ENCODE peak calls at places on chromosome 9, in nine cellular contexts. M, O, I, S, Q, K, C, J and A are unnamed samples.

GRCh38 chr9:10366171-10366779 is 246.5 kb downstream of the PTPRD start:
- DNase-seq in Q (no peak), C (peak), K (peak), M (peak), O (peak), J (peak), S (peak), I (peak), A (peak)

GRCh38 chr9:108119530-108120113 is 630.1 kb upstream of the KLF4 start:
- DNase-seq in Q (no peak), M (no peak), J (no peak), K (no peak), O (no peak), I (no peak), C (no peak), S (no peak), A (no peak)

GRCh38 chr9:90770927-90771326 is 30.7 kb upstream of the SYK start:
- DNase-seq in M (no peak), I (no peak), O (no peak), K (no peak), S (no peak), J (no peak), Q (no peak), C (no peak), A (no peak)

GRCh38 chr9:35070823-35071813 is 1.3 kb downstream of the VCP start:
- DNase-seq in C (no peak), M (no peak), S (no peak), K (no peak), I (no peak), Q (no peak), J (no peak), O (no peak), A (no peak)

GRCh38 chr9:96217756-96218693 is 84.0 kb downstream of the HSD17B3 start:
- DNase-seq in M (peak), Q (peak), C (peak), I (peak), K (peak), S (no peak), O (peak), J (no peak), A (peak)

GRCh38 chr9:86434039-86434726 is 80.0 kb upstream of the TUT7 start:
- DNase-seq in C (peak), S (peak), M (peak), O (no peak), Q (no peak), I (no peak), K (peak), J (no peak), A (peak)

GRCh38 chr9:97755618-97756267 is 58.6 kb upstream of the XPA start:
- DNase-seq in C (no peak), M (no peak), I (no peak), Q (no peak), S (no peak), K (no peak), O (no peak), J (no peak), A (no peak)

GRCh38 chr9:3434594-3434993 is 91.2 kb downstream of the RFX3 start:
- DNase-seq in S (no peak), K (no peak), J (no peak), M (peak), O (no peak), Q (no peak), I (peak), C (no peak), A (no peak)

GRCh38 chr9:98085955-98086354 is 29.4 kb downstream of the NANS start:
- DNase-seq in O (no peak), I (no peak), C (no peak), J (no peak), S (no peak), Q (peak), K (peak), M (peak), A (no peak)

GRCh38 chr9:35162605-35163315 is 951 bp downstream of the UNC13B start:
- DNase-seq in M (no peak), S (no peak), K (peak), O (no peak), I (no peak), Q (no peak), J (no peak), C (no peak), A (peak)

GRCh38 chr9:135998410-135999071 is 37.4 kb upstream of the UBAC1 start:
- DNase-seq in C (no peak), S (no peak), K (no peak), O (no peak), M (no peak), I (no peak), Q (no peak), J (no peak), A (no peak)

DNA sequence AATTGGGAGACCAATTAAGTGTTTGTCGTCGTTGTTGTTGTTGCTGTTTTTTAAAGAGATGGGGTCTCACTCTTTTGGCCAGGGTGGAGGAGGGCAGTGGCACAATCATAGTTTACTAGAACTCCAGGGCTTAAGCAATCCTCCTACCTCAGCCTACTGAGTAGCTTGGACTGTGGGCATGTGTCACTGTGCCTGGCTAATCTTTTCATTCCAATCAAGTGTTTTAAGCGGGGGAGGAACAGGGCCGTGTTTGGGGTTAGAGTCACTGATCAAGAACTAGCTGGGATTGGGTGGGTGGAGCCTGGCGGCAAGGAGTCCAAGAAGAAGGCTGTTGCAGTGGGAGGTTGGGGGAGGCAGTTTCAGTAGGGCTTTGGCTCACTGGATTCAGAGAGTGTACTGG is 13.8 kb downstream of the SNX30 start:
- DNase-seq in Q (peak), J (no peak), C (peak), I (no peak), O (no peak), S (no peak), M (no peak), K (no peak), A (no peak)
- TF ChIP-seq REST in Q (no peak), J (no peak), C (no peak), I (no peak), O (no peak), S (no peak), M (no peak), K (no peak), A (no peak)

GRCh38 chr9:14366071-14366470 is 52.1 kb upstream of the NFIB start:
- DNase-seq in Q (no peak), C (no peak), M (no peak), O (no peak), J (no peak), S (no peak), K (no peak), I (no peak), A (no peak)
- TF ChIP-seq REST in Q (no peak), C (no peak), M (no peak), O (no peak), J (no peak), S (no peak), K (no peak), I (no peak), A (no peak)

GRCh38 chr9:81035171-81035570 is 654.2 kb downstream of the TLE1 start:
- DNase-seq in J (no peak), Q (no peak), C (no peak), M (no peak), I (no peak), O (no peak), K (no peak), S (no peak), A (peak)
- TF ChIP-seq REST in J (no peak), Q (no peak), C (no peak), M (no peak), I (no peak), O (no peak), K (no peak), S (no peak), A (no peak)

GRCh38 chr9:75712690-75713089 is 177.8 kb upstream of the PCSK5 start:
- DNase-seq in K (no peak), S (no peak), M (no peak), J (no peak), O (no peak), Q (no peak), C (no peak), I (no peak), A (no peak)

GRCh38 chr9:75713373-75713772 is 177.1 kb upstream of the PCSK5 start:
- DNase-seq in M (no peak), J (no peak), K (no peak), C (no peak), S (no peak), I (no peak), O (no peak), Q (no peak), A (no peak)

GRCh38 chr9:75709698-75710097 is 180.8 kb upstream of the PCSK5 start:
- DNase-seq in J (no peak), K (no peak), M (no peak), I (no peak), O (no peak), S (no peak), C (no peak), Q (no peak), A (no peak)

DNA sequence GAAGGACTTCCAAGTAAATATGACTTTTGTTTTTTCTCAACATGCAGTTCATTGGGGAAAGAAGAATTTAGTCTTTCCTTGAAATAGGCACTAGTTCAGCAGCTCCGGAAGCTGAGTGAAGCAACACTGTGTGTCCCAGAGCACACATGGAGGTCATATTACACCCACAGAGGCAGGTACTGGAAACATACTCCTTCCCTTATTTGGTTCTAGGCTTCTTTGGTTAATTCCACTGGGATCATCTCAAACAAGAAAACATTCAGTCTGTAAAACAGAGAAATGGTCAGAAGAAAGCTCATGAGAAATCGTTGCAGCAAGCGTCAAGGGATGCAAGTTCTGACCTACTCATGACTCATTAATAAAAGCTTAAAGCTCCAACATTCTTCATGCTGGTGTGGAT is 175.1 kb upstream of the PCSK5 start:
- DNase-seq in J (no peak), I (no peak), C (no peak), O (no peak), Q (no peak), S (no peak), K (no peak), M (no peak), A (no peak)
- TF ChIP-seq REST in J (no peak), I (no peak), C (no peak), O (no peak), Q (no peak), S (no peak), K (no peak), M (no peak), A (no peak)